ENCODE peak calls at places on chromosomes 7 and 10, in four cellular contexts. K is WTC11, X is K562, W is GM12878. G is an unnamed sample.

GRCh38 chr10:70357447-70358035 is 24.9 kb downstream of the LRRC20 start:
- DNase-seq in K (no peak), X (no peak), W (no peak), G (no peak)

GRCh38 chr10:6036861-6037321 is 25.3 kb downstream of the IL2RA start:
- DNase-seq in X (no peak), W (no peak), K (no peak), G (no peak)

GRCh38 chr7:136293841-136294391 is 316.8 kb upstream of the MTPN start:
- DNase-seq in K (no peak), W (no peak), X (no peak), G (no peak)

GRCh38 chr7:32102432-32102851 is 32.2 kb upstream of the PDE1C start:
- DNase-seq in K (no peak), X (no peak), W (no peak), G (no peak)

GRCh38 chr7:108425876-108426275 is 30.4 kb downstream of the NRCAM start:
- DNase-seq in K (no peak), X (no peak), W (no peak), G (no peak)

GRCh38 chr7:154685564-154685901 is 317.4 kb downstream of the PAXIP1 start:
- DNase-seq in W (no peak), X (no peak), K (no peak), G (no peak)

GRCh38 chr10:71582019-71582418 is 137.6 kb downstream of the C10orf105 start:
- DNase-seq in X (peak), K (no peak), W (no peak), G (no peak)

GRCh38 chr7:24756545-24756988 is 697 bp downstream of the GSDME start:
- DNase-seq in W (no peak), K (no peak), X (no peak), G (no peak)

GRCh38 chr7:105345725-105346124 is 43.0 kb downstream of the SRPK2 start:
- DNase-seq in K (no peak), W (no peak), X (no peak), G (no peak)

GRCh38 chr10:33113111-33113856 is 155.3 kb upstream of the ITGB1 start:
- DNase-seq in K (no peak), X (no peak), W (no peak), G (no peak)

GRCh38 chr7:99380823-99381663 is 6.5 kb downstream of the ARPC1B start:
- DNase-seq in X (no peak), W (peak), K (no peak), G (peak)

GRCh38 chr10:50260791-50261281 is 9.5 kb upstream of the ASAH2 start:
- DNase-seq in W (peak), K (no peak), X (no peak), G (peak)

GRCh38 chr10:18860591-18861205 is 187.9 kb upstream of the MALRD1 start:
- DNase-seq in X (no peak), K (no peak), W (no peak), G (no peak)

GRCh38 chr10:80144302-80145131 is 12.0 kb downstream of the PLAC9 start:
- DNase-seq in W (no peak), K (peak), X (peak), G (no peak)

GRCh38 chr7:151684408-151685175 is 164.9 kb upstream of the RHEB start:
- DNase-seq in W (no peak), X (no peak), K (no peak), G (no peak)

GRCh38 chr10:94042001-94042813 is 48.5 kb downstream of the PLCE1 start:
- DNase-seq in K (no peak), W (peak), X (no peak), G (no peak)

GRCh38 chr10:17062009-17062408 is 67.6 kb downstream of the CUBN start:
- DNase-seq in X (no peak), K (no peak), W (no peak), G (no peak)

GRCh38 chr7:154912921-154913644 is 89.8 kb downstream of the PAXIP1 start:
- DNase-seq in X (no peak), K (no peak), W (no peak), G (no peak)

GRCh38 chr10:31318382-31318853 is 598 bp upstream of the ZEB1 start:
- DNase-seq in X (peak), W (peak), K (peak), G (peak)

GRCh38 chr10:14671383-14671782 is 103.3 kb downstream of the FAM107B start:
- DNase-seq in K (peak), W (no peak), X (no peak), G (no peak)

GRCh38 chr7:29609162-29610030 is 45.8 kb downstream of the PRR15 start:
- DNase-seq in W (no peak), K (peak), X (peak), G (peak)

GRCh38 chr10:20085115-20085514 is 268.9 kb downstream of the PLXDC2 start:
- DNase-seq in K (peak), W (no peak), X (no peak), G (no peak)

GRCh38 chr7:51229106-51229537 is 87.5 kb downstream of the COBL start:
- DNase-seq in K (no peak), X (no peak), W (no peak), G (no peak)

GRCh38 chr7:16098585-16099179 is 322.7 kb downstream of the CRPPA start:
- DNase-seq in K (no peak), W (no peak), X (peak), G (no peak)

GRCh38 chr7:45451636-45452035 is 122.5 kb upstream of the ADCY1 start:
- DNase-seq in W (no peak), X (no peak), K (no peak), G (no peak)

GRCh38 chr7:112140600-112140999 is 65.6 kb downstream of the DOCK4 start:
- DNase-seq in X (no peak), K (no peak), W (no peak), G (no peak)

GRCh38 chr10:35127289-35127891 is 744 bp downstream of the CREM start:
- DNase-seq in K (peak), X (peak), W (no peak), G (peak)

GRCh38 chr7:130356760-130357611 is 12.4 kb downstream of the CPA5 start:
- DNase-seq in W (no peak), K (no peak), X (no peak), G (no peak)

GRCh38 chr7:230274-230673 is 37.9 kb downstream of the FAM20C start:
- DNase-seq in X (no peak), W (no peak), K (no peak), G (no peak)

GRCh38 chr7:91683823-91684222 is 196.7 kb downstream of the MTERF1 start:
- DNase-seq in X (no peak), W (no peak), K (no peak), G (no peak)

GRCh38 chr10:15384154-15384553 is 13.1 kb upstream of the FAM171A1 start:
- DNase-seq in W (no peak), X (no peak), K (no peak), G (no peak)

GRCh38 chr10:59512951-59513350 is 150.6 kb upstream of the FAM13C start:
- DNase-seq in W (no peak), X (no peak), K (no peak), G (no peak)

GRCh38 chr7:130896051-130896881 is 162.3 kb upstream of the KLF14 start:
- DNase-seq in X (peak), W (no peak), K (no peak), G (no peak)

GRCh38 chr7:73786588-73786987 is 16.5 kb upstream of the CLDN3 start:
- DNase-seq in W (no peak), K (no peak), X (no peak), G (no peak)

GRCh38 chr7:83648464-83649241 is at the start of gene SEMA3E:
- DNase-seq in W (no peak), X (no peak), K (peak), G (no peak)
- TF ChIP-seq TCF7 in W (no peak), X (no peak), K (no peak), G (no peak)

GRCh38 chr10:11727563-11727962 is 14.6 kb upstream of the ECHDC3 start:
- DNase-seq in X (no peak), W (no peak), K (no peak), G (no peak)
- TF ChIP-seq TCF7 in X (no peak), W (no peak), K (no peak), G (no peak)

GRCh38 chr7:47539398-47540052 is 42.4 kb downstream of the TNS3 start:
- DNase-seq in X (no peak), K (no peak), W (no peak), G (peak)
- TF ChIP-seq TCF7 in X (no peak), K (no peak), W (no peak), G (no peak)

DNA sequence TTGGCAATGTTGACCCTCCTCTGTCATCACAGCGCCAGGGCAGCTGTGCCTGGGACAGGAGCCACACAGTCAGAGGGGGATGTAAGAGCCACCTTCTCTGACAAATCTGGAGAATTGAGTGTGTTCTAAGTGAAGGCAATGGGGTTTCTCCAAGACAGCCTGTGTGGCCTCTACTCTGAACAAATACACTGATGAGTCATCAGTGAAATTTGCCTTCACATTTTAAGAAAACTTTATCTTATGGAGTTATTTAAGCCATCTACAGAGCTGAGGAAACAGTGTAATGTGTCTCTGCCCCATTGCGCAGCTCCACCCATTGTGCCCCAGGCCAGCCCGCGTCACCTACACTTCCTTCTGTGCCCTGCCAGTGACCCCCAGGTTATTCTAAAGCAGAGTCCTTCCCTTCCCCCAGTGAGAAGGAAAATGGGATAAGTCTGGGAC is 21.6 kb downstream of the AKR1E2 start:
- DNase-seq in K (no peak), X (peak), W (no peak), G (no peak)
- TF ChIP-seq TCF7 in K (no peak), X (no peak), W (no peak), G (no peak)

GRCh38 chr7:37315752-37316711 is 132.6 kb downstream of the ELMO1 start:
- DNase-seq in X (no peak), W (no peak), K (no peak), G (no peak)

GRCh38 chr7:37311282-37311868 is 137.3 kb downstream of the ELMO1 start:
- DNase-seq in K (no peak), X (no peak), W (no peak), G (no peak)

GRCh38 chr7:37304926-37305325 is 143.7 kb downstream of the ELMO1 start:
- DNase-seq in K (no peak), X (no peak), W (no peak), G (no peak)

GRCh38 chr7:37312608-37313007 is 136.1 kb downstream of the ELMO1 start:
- DNase-seq in K (no peak), W (no peak), X (no peak), G (no peak)

DNA sequence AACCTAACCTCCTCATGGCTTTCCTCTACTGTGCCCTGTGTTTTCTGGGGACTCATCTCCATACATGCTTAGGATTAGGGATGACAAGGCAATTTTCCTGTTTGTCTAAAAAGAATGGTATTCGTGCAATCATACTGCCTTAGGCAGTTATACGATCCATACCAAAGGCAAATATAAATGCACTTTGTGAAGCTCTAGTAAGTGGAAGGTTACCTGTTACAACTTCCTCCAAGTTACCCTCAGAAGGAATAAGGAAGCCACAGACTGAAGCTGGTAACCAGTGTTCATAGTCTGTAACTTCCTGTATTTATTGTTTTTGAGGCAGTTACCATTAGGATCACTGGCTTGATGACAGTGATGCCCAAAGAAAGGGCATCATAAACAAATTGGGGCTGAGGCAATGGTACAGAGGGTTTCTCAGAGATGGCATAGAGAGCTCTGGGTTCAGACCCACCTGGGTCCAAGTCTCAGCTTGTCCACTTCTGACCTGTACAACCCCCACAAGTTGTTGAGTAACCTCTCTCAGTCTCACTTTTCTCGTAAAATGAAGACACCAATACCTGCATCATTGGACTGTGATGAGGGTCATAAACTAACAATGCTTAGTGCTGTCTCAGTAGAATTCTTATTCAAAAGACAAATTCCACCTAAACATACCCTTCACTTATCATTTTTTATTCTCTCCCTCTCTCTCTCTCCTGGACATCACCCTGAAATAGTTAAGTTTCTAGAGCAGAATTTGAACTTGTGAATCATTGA is 138.2 kb downstream of the ELMO1 start:
- DNase-seq in K (no peak), W (no peak), X (no peak), G (no peak)
- TF ChIP-seq TCF7 in K (no peak), W (no peak), X (no peak), G (no peak)

GRCh38 chr10:96211775-96212174 is 59.6 kb downstream of the BLNK start:
- DNase-seq in W (no peak), K (no peak), X (no peak), G (no peak)

GRCh38 chr10:96205580-96205979 is 65.8 kb downstream of the BLNK start:
- DNase-seq in K (no peak), X (no peak), W (no peak), G (no peak)

GRCh38 chr10:96208946-96209345 is 62.4 kb downstream of the BLNK start:
- DNase-seq in W (no peak), K (no peak), X (no peak), G (no peak)

GRCh38 chr10:96212911-96213310 is 58.5 kb downstream of the BLNK start:
- DNase-seq in X (no peak), W (no peak), K (no peak), G (no peak)

GRCh38 chr10:96208271-96208670 is 63.1 kb downstream of the BLNK start:
- DNase-seq in K (no peak), W (peak), X (no peak), G (no peak)
- TF ChIP-seq TCF7 in K (no peak), W (no peak), X (no peak), G (no peak)

DNA sequence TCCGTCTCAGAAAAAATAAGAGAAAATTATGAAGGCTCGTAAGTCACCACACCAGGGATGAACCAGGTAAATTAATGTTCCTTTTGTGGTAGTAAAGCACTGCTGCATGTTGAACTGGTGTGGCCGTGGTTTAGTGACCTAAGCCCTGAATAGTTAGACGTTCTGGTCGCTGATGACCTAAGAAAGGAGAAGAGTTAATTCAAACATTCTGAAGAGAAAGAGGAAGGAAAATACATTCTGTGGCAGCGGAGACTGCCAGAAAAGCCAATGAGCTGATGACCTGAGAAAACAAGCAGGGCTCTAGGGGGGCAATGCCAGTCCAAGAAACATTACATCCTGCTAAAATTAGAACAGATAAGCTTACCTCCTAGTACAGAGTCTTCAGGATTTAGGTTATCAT is 17.5 kb downstream of the DNAJC9 start:
- DNase-seq in W (no peak), K (no peak), X (no peak), G (no peak)
- TF ChIP-seq TCF7 in W (no peak), K (no peak), X (no peak), G (no peak)

GRCh38 chr7:79598351-79598750 is 144.9 kb upstream of the MAGI2 start:
- DNase-seq in X (no peak), W (no peak), K (no peak), G (no peak)
- TF ChIP-seq TCF7 in X (no peak), W (no peak), K (no peak), G (no peak)

GRCh38 chr7:35257251-35258124 is 3.6 kb upstream of the TBX20 start:
- DNase-seq in X (no peak), W (no peak), K (peak), G (no peak)
- TF ChIP-seq TCF7 in X (no peak), W (no peak), K (no peak), G (no peak)

G was measured in HepG2.